ENCODE peak calls at places on chromosomes 2 and 18, in five cellular contexts. One of them, this sample, is unnamed.

GRCh38 chr18:24799176-24799575 is 338.7 kb downstream of the HRH4 start:
- DNase-seq in suprapubic skin: no peak
- DNase-seq in AG09309: no peak
- DNase-seq in pancreas: no peak
- DNase-seq in tibial nerve: no peak
- DNase-seq in this sample: no peak

GRCh38 chr18:36424741-36425142 is 127.2 kb downstream of the FHOD3 start:
- DNase-seq in AG09309: no peak
- DNase-seq in suprapubic skin: no peak
- DNase-seq in tibial nerve: no peak
- DNase-seq in pancreas: no peak
- DNase-seq in this sample: no peak

GRCh38 chr18:24112464-24112863 is 26.4 kb upstream of the CABYR start:
- DNase-seq in AG09309: no peak
- DNase-seq in tibial nerve: no peak
- DNase-seq in suprapubic skin: no peak
- DNase-seq in pancreas: no peak
- DNase-seq in this sample: no peak

GRCh38 chr2:208638059-208638458 is 231.5 kb downstream of the PTH2R start:
- DNase-seq in pancreas: no peak
- DNase-seq in tibial nerve: no peak
- DNase-seq in suprapubic skin: no peak
- DNase-seq in AG09309: no peak
- DNase-seq in this sample: no peak

GRCh38 chr18:78875998-78876650 is 103.5 kb upstream of the SALL3 start:
- DNase-seq in tibial nerve: no peak
- DNase-seq in pancreas: no peak
- DNase-seq in suprapubic skin: no peak
- DNase-seq in AG09309: no peak
- DNase-seq in this sample: no peak

GRCh38 chr2:107669335-107669734 is 157.4 kb upstream of the RGPD4 start:
- DNase-seq in tibial nerve: no peak
- DNase-seq in AG09309: no peak
- DNase-seq in suprapubic skin: no peak
- DNase-seq in pancreas: no peak
- DNase-seq in this sample: no peak

GRCh38 chr18:10787293-10787901 is 261.6 kb downstream of the NAPG start:
- DNase-seq in pancreas: peak
- DNase-seq in tibial nerve: peak
- DNase-seq in AG09309: peak
- DNase-seq in suprapubic skin: peak
- DNase-seq in this sample: peak

GRCh38 chr18:23226386-23226785 is 91.1 kb downstream of the CABLES1 start:
- DNase-seq in AG09309: no peak
- DNase-seq in tibial nerve: no peak
- DNase-seq in suprapubic skin: no peak
- DNase-seq in pancreas: no peak
- DNase-seq in this sample: no peak

GRCh38 chr2:190402986-190403385 is 5.2 kb upstream of the MFSD6 start:
- DNase-seq in suprapubic skin: no peak
- DNase-seq in pancreas: no peak
- DNase-seq in AG09309: no peak
- DNase-seq in tibial nerve: no peak
- DNase-seq in this sample: no peak

GRCh38 chr18:61963705-61964104 is 70.9 kb upstream of the RNF152 start:
- DNase-seq in AG09309: no peak
- DNase-seq in pancreas: no peak
- DNase-seq in tibial nerve: no peak
- DNase-seq in suprapubic skin: no peak
- DNase-seq in this sample: no peak

GRCh38 chr2:152861349-152861942 is 143.0 kb downstream of the ARL6IP6 start:
- DNase-seq in AG09309: no peak
- DNase-seq in pancreas: no peak
- DNase-seq in tibial nerve: no peak
- DNase-seq in suprapubic skin: no peak
- DNase-seq in this sample: no peak

GRCh38 chr2:120737802-120738516 is 2.3 kb downstream of the GLI2 start:
- DNase-seq in tibial nerve: no peak
- DNase-seq in AG09309: no peak
- DNase-seq in pancreas: no peak
- DNase-seq in suprapubic skin: no peak
- DNase-seq in this sample: no peak

GRCh38 chr2:118490323-118490722 is 357.1 kb downstream of the EN1 start:
- DNase-seq in tibial nerve: no peak
- DNase-seq in suprapubic skin: no peak
- DNase-seq in AG09309: no peak
- DNase-seq in pancreas: no peak
- DNase-seq in this sample: no peak

GRCh38 chr2:43083710-43084698 is 142.4 kb downstream of the ZFP36L2 start:
- DNase-seq in suprapubic skin: no peak
- DNase-seq in pancreas: no peak
- DNase-seq in AG09309: peak
- DNase-seq in tibial nerve: no peak
- DNase-seq in this sample: no peak

GRCh38 chr18:446941-447560 is 53.5 kb downstream of the COLEC12 start:
- DNase-seq in pancreas: no peak
- DNase-seq in suprapubic skin: no peak
- DNase-seq in tibial nerve: no peak
- DNase-seq in AG09309: no peak
- DNase-seq in this sample: no peak

GRCh38 chr2:70321377-70321776 is 19.5 kb upstream of the FAM136A start:
- DNase-seq in tibial nerve: no peak
- DNase-seq in pancreas: no peak
- DNase-seq in AG09309: no peak
- DNase-seq in suprapubic skin: no peak
- DNase-seq in this sample: no peak

GRCh38 chr2:164842624-164842966 is 972 bp upstream of the COBLL1 start:
- DNase-seq in AG09309: no peak
- DNase-seq in suprapubic skin: no peak
- DNase-seq in pancreas: no peak
- DNase-seq in tibial nerve: no peak
- DNase-seq in this sample: no peak

GRCh38 chr2:164840458-164840929 is 1.1 kb downstream of the COBLL1 start:
- DNase-seq in pancreas: peak
- DNase-seq in tibial nerve: peak
- DNase-seq in AG09309: no peak
- DNase-seq in suprapubic skin: peak
- DNase-seq in this sample: no peak

GRCh38 chr2:164839914-164840457 is 1.6 kb downstream of the COBLL1 start:
- DNase-seq in AG09309: no peak
- DNase-seq in pancreas: peak
- DNase-seq in tibial nerve: no peak
- DNase-seq in suprapubic skin: no peak
- DNase-seq in this sample: no peak

GRCh38 chr2:164841719-164842623 is at the start of gene COBLL1:
- DNase-seq in pancreas: peak
- DNase-seq in suprapubic skin: peak
- DNase-seq in tibial nerve: peak
- DNase-seq in AG09309: no peak
- DNase-seq in this sample: peak

DNA sequence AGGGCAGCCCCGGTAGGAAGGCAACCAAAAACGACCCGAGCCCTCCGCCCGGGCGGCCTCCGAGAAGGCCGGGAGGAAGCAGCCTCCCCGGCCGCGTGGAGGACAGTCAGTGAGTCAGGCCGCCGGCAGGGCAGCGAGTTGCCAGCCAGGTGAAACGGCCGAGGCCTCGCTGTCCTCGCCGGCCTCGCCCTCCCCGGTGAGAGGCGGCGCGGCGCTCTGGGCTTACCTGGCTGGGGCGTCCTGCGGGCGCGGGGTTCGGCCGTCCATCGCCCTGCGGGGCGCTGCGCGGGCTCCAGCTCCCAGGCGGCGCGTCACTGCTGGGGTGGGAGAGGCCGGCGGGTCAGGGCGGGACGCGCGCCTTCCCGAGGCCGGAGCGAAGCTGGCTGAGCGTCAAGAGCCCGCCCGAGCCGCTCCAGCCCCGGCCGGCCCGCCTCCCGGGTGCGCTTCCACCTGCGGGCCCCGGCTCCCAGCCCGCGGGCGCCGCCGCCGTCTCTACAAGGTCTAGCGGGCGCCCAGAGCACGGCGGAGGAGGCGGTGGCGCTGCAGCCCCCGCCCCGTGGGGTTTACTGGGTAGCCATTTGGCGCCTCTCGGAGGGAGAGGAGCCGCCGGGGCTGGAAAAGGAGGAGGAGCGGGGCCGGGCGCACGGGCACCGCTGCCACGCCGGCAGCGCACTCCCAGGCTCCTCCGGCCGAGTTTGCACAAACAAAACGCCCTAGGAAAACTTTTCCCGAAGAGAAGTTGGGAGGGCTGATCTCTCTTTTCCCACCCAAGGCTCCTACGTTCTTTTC is 499 bp downstream of the COBLL1 start:
- DNase-seq in tibial nerve: peak
- DNase-seq in pancreas: peak
- DNase-seq in AG09309: no peak
- DNase-seq in suprapubic skin: peak
- DNase-seq in this sample: no peak
- TF ChIP-seq CTCF in tibial nerve: peak
- TF ChIP-seq CTCF in pancreas: no peak
- TF ChIP-seq CTCF in AG09309: no peak
- TF ChIP-seq CTCF in suprapubic skin: no peak
- TF ChIP-seq CTCF in this sample: no peak

DNA sequence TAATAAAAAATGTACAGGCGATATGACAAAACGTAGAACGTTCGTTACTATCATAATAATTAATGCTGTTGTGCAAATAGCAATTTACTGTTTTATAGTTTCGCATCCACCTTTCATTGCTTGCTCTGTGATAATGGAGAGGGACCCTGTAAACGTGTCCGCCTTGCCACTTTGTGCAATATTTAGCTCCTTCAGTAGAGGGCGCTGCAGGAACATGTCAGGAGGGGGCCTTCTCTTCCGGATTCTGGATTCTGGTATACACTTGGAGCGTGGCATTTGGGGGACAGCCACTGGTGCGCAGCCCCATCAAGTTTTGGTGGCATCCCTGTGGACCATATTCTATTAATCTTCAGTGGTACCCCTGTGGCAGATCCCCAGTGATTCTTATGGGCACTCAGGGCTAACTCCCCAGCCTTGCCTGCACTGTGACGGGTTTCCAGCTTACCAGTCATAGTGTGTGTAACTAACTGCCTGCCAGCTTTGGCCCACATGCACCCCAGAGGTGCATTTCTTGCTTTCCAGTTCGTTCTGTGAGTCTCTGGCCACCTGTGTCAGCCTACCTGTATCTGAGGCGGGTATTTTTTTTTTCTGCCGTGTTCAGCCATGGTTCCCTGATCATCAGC is 140.3 kb downstream of the CYRIA start:
- DNase-seq in pancreas: no peak
- DNase-seq in tibial nerve: no peak
- DNase-seq in suprapubic skin: no peak
- DNase-seq in AG09309: no peak
- DNase-seq in this sample: no peak
- TF ChIP-seq CTCF in pancreas: no peak
- TF ChIP-seq CTCF in tibial nerve: peak
- TF ChIP-seq CTCF in suprapubic skin: no peak
- TF ChIP-seq CTCF in AG09309: no peak
- TF ChIP-seq CTCF in this sample: no peak

GRCh38 chr18:33404244-33404873 is 36.2 kb downstream of the CCDC178 start:
- DNase-seq in suprapubic skin: no peak
- DNase-seq in tibial nerve: no peak
- DNase-seq in pancreas: no peak
- DNase-seq in AG09309: no peak
- DNase-seq in this sample: no peak
- TF ChIP-seq CTCF in suprapubic skin: no peak
- TF ChIP-seq CTCF in tibial nerve: no peak
- TF ChIP-seq CTCF in pancreas: no peak
- TF ChIP-seq CTCF in AG09309: no peak
- TF ChIP-seq CTCF in this sample: no peak

GRCh38 chr18:55577812-55578539 is 10.0 kb downstream of the TCF4 start:
- DNase-seq in AG09309: no peak
- DNase-seq in suprapubic skin: no peak
- DNase-seq in tibial nerve: no peak
- DNase-seq in pancreas: no peak
- DNase-seq in this sample: no peak
- TF ChIP-seq CTCF in AG09309: no peak
- TF ChIP-seq CTCF in suprapubic skin: no peak
- TF ChIP-seq CTCF in tibial nerve: no peak
- TF ChIP-seq CTCF in pancreas: no peak
- TF ChIP-seq CTCF in this sample: no peak

GRCh38 chr2:59027320-59027719 is 786.2 kb upstream of the FANCL start:
- DNase-seq in suprapubic skin: no peak
- DNase-seq in pancreas: no peak
- DNase-seq in AG09309: no peak
- DNase-seq in tibial nerve: no peak
- DNase-seq in this sample: no peak

GRCh38 chr2:59019551-59020164 is 778.5 kb upstream of the FANCL start:
- DNase-seq in pancreas: no peak
- DNase-seq in tibial nerve: no peak
- DNase-seq in AG09309: no peak
- DNase-seq in suprapubic skin: no peak
- DNase-seq in this sample: no peak

GRCh38 chr2:59021786-59022185 is 780.7 kb upstream of the FANCL start:
- DNase-seq in AG09309: no peak
- DNase-seq in suprapubic skin: no peak
- DNase-seq in tibial nerve: no peak
- DNase-seq in pancreas: no peak
- DNase-seq in this sample: no peak

GRCh38 chr2:59029058-59029457 is 787.9 kb upstream of the FANCL start:
- DNase-seq in suprapubic skin: no peak
- DNase-seq in AG09309: no peak
- DNase-seq in tibial nerve: no peak
- DNase-seq in pancreas: no peak
- DNase-seq in this sample: no peak

GRCh38 chr2:59025157-59025757 is 784.1 kb upstream of the FANCL start:
- DNase-seq in AG09309: no peak
- DNase-seq in suprapubic skin: no peak
- DNase-seq in tibial nerve: no peak
- DNase-seq in pancreas: no peak
- DNase-seq in this sample: no peak
- TF ChIP-seq CTCF in AG09309: peak
- TF ChIP-seq CTCF in suprapubic skin: no peak
- TF ChIP-seq CTCF in tibial nerve: peak
- TF ChIP-seq CTCF in pancreas: peak
- TF ChIP-seq CTCF in this sample: no peak

GRCh38 chr2:229715895-229716507 is 1.6 kb upstream of the DNER start:
- DNase-seq in suprapubic skin: no peak
- DNase-seq in pancreas: no peak
- DNase-seq in tibial nerve: no peak
- DNase-seq in AG09309: no peak
- DNase-seq in this sample: no peak
- TF ChIP-seq CTCF in suprapubic skin: no peak
- TF ChIP-seq CTCF in pancreas: no peak
- TF ChIP-seq CTCF in tibial nerve: peak
- TF ChIP-seq CTCF in AG09309: peak
- TF ChIP-seq CTCF in this sample: no peak

GRCh38 chr2:212177724-212178123 is 360.9 kb downstream of the ERBB4 start:
- DNase-seq in pancreas: no peak
- DNase-seq in tibial nerve: no peak
- DNase-seq in suprapubic skin: no peak
- DNase-seq in AG09309: no peak
- DNase-seq in this sample: no peak
- TF ChIP-seq CTCF in pancreas: no peak
- TF ChIP-seq CTCF in tibial nerve: no peak
- TF ChIP-seq CTCF in suprapubic skin: no peak
- TF ChIP-seq CTCF in AG09309: peak
- TF ChIP-seq CTCF in this sample: no peak

GRCh38 chr2:216441308-216442010 is 29.2 kb downstream of the SMARCAL1 start:
- DNase-seq in AG09309: no peak
- DNase-seq in pancreas: no peak
- DNase-seq in suprapubic skin: no peak
- DNase-seq in tibial nerve: no peak
- DNase-seq in this sample: no peak
- TF ChIP-seq CTCF in AG09309: no peak
- TF ChIP-seq CTCF in pancreas: no peak
- TF ChIP-seq CTCF in suprapubic skin: no peak
- TF ChIP-seq CTCF in tibial nerve: no peak
- TF ChIP-seq CTCF in this sample: no peak